ENCODE peak calls at places on chromosomes 3 and 15, in four cellular contexts. U, H, B and T are unnamed samples.

GRCh38 chr15:80159811-80160569 is 7.2 kb downstream of the FAH start:
- DNase-seq in H (no peak), B (no peak), U (peak; percentile 19), T (no peak)

GRCh38 chr3:124200336-124200901 is 208.5 kb upstream of the ROPN1 start:
- DNase-seq in U (peak; percentile 46), H (no peak), B (peak; percentile 6), T (peak; percentile 5)

GRCh38 chr3:22952860-22953259 is 250.3 kb upstream of the UBE2E2 start:
- DNase-seq in B (no peak), U (no peak), H (no peak), T (no peak)

GRCh38 chr15:100787567-100787941 is 92.1 kb upstream of the ALDH1A3 start:
- DNase-seq in B (no peak), U (no peak), H (no peak), T (no peak)

GRCh38 chr15:39472661-39473657 is 107.9 kb upstream of the THBS1 start:
- DNase-seq in B (peak; percentile 16), U (peak; percentile 99), H (no peak), T (peak; percentile 100)

GRCh38 chr15:35603298-35603697 is 57.3 kb upstream of the DPH6 start:
- DNase-seq in B (peak; percentile 38), U (peak; percentile 11), H (no peak), T (peak; percentile 74)

GRCh38 chr3:170410428-170411029 is 8.1 kb upstream of the CLDN11 start:
- DNase-seq in U (peak; percentile 45), B (peak; percentile 62), H (no peak), T (peak; percentile 47)

GRCh38 chr3:141360888-141361598 is 7.3 kb upstream of the ZBTB38 start:
- DNase-seq in H (no peak), U (peak; percentile 99), B (peak; percentile 86), T (peak; percentile 91)

GRCh38 chr15:88738796-88739195 is 64.4 kb upstream of the ACAN start:
- DNase-seq in U (peak; percentile 74), H (no peak), B (no peak), T (no peak)

GRCh38 chr3:8525893-8526292 is 24.3 kb downstream of the LMCD1 start:
- DNase-seq in U (no peak), B (no peak), H (no peak), T (no peak)

GRCh38 chr15:70438776-70439175 is 324.6 kb downstream of the UACA start:
- DNase-seq in U (no peak), B (no peak), H (no peak), T (peak; percentile 97)

GRCh38 chr3:187950671-187951070 is 203.3 kb upstream of the LPP start:
- DNase-seq in H (no peak), B (no peak), U (no peak), T (no peak)

GRCh38 chr3:187026321-187026678 is 96.0 kb downstream of the ST6GAL1 start:
- DNase-seq in B (no peak), H (no peak), U (no peak), T (no peak)

GRCh38 chr3:69084326-69084667 is 440 bp upstream of the ARL6IP5 start:
- DNase-seq in H (no peak), B (peak; percentile 83), U (peak; percentile 81), T (peak; percentile 24)

GRCh38 chr3:120894285-120894684 is 13.7 kb upstream of the STXBP5L start:
- DNase-seq in B (no peak), U (peak; percentile 62), H (no peak), T (peak; percentile 26)

GRCh38 chr3:12312010-12312409 is 23.1 kb downstream of the PPARG start:
- DNase-seq in U (no peak), B (no peak), H (no peak), T (no peak)

GRCh38 chr3:23720885-23721284 is 84.9 kb upstream of the UBE2E1 start:
- DNase-seq in H (no peak), B (no peak), U (no peak), T (no peak)

GRCh38 chr3:6928064-6928463 is 67.1 kb downstream of the GRM7 start:
- DNase-seq in U (no peak), H (no peak), B (no peak), T (no peak)

GRCh38 chr15:71220828-71221227 is 105.6 kb downstream of the THSD4 start:
- DNase-seq in U (no peak), H (no peak), B (no peak), T (no peak)

GRCh38 chr3:23481660-23482278 is 278.6 kb downstream of the UBE2E2 start:
- DNase-seq in H (no peak), U (no peak), B (no peak), T (peak; percentile 33)

GRCh38 chr3:72699631-72700030 is 148.6 kb downstream of the SHQ1 start:
- DNase-seq in B (peak; percentile 10), H (no peak), U (no peak), T (peak; percentile 31)

GRCh38 chr3:102124301-102125158 is 275.2 kb downstream of the NFKBIZ start:
- DNase-seq in U (peak; percentile 57), B (no peak), H (no peak), T (peak; percentile 74)

GRCh38 chr3:23325466-23326065 is 122.4 kb downstream of the UBE2E2 start:
- DNase-seq in H (no peak), B (peak; percentile 11), U (no peak), T (no peak)

GRCh38 chr15:35657679-35658201 is 111.8 kb upstream of the DPH6 start:
- DNase-seq in B (no peak), U (peak; percentile 31), H (no peak), T (no peak)

GRCh38 chr3:107988464-107989156 is 102.2 kb downstream of the CD47 start:
- DNase-seq in B (peak; percentile 52), U (peak; percentile 62), H (no peak), T (peak; percentile 49)

GRCh38 chr3:126703512-126704493 is at the start of gene CHCHD6:
- DNase-seq in U (peak; percentile 91), H (peak; percentile 94), B (peak; percentile 97), T (peak; percentile 99)

GRCh38 chr3:107716734-107717133 is 194.0 kb downstream of the BBX start:
- DNase-seq in B (no peak), H (no peak), U (no peak), T (no peak)